ENCODE peak calls at places on chromosomes 3 and 15, in five cellular contexts. T is psoas muscle; N is SJSA1; E is HepG2; Z is naive thymus-derived CD4-positive, alpha-beta T cell. L is an unnamed sample.

GRCh38 chr15:87873501-87873900 is 383.0 kb downstream of the NTRK3 start:
- DNase-seq in E (no peak), Z (no peak), T (no peak), N (no peak), L (no peak)

GRCh38 chr15:42140383-42141070 is 15.9 kb downstream of the PLA2G4F start:
- DNase-seq in T (no peak), Z (no peak), N (no peak), E (no peak), L (no peak)

GRCh38 chr3:37708789-37709188 is 152.9 kb upstream of the CTDSPL start:
- DNase-seq in E (no peak), T (no peak), Z (no peak), N (no peak), L (no peak)

GRCh38 chr15:60423540-60423939 is 25.8 kb upstream of the ANXA2 start:
- DNase-seq in T (no peak), N (peak; percentile 74), Z (no peak), E (peak; percentile 44), L (no peak)

GRCh38 chr3:86708908-86709307 is 282.0 kb downstream of the VGLL3 start:
- DNase-seq in E (no peak), Z (no peak), T (no peak), N (no peak), L (no peak)

GRCh38 chr15:65980824-65981456 is 111.6 kb downstream of the RAB11A start:
- DNase-seq in E (peak; percentile 30), N (peak; percentile 34), T (peak; percentile 28), Z (no peak), L (no peak)

GRCh38 chr15:50066202-50066601 is 52.8 kb downstream of the ATP8B4 start:
- DNase-seq in T (no peak), E (no peak), Z (no peak), N (no peak), L (no peak)

GRCh38 chr3:189355481-189356201 is 183.9 kb downstream of the TPRG1 start:
- DNase-seq in N (peak; percentile 38), Z (peak; percentile 59), E (peak; percentile 52), T (no peak), L (peak; percentile 72)

GRCh38 chr15:55008397-55008796 is 188.3 kb downstream of the RSL24D1 start:
- DNase-seq in E (no peak), Z (no peak), N (no peak), T (no peak), L (no peak)

GRCh38 chr15:90044191-90044590 is 43.1 kb downstream of the ZNF710 start:
- DNase-seq in N (no peak), T (no peak), Z (no peak), E (no peak), L (no peak)
- H3K4me1 ChIP-seq in N (no peaks in the 10 kb centered on the region), T (peaks cover 22% of the 10 kb centered on the region), Z (no peaks in the 10 kb centered on the region), E (peaks cover 13% of the 10 kb centered on the region), L (peaks cover 5% of the 10 kb centered on the region)

GRCh38 chr15:74130849-74131617 is 647 bp downstream of the ISLR2 start:
- DNase-seq in N (no peak), Z (no peak), T (no peak), E (no peak), L (no peak)
- H3K4me3 ChIP-seq in N (no peak overlapping the region), Z (no peak overlapping the region), T (peak overlapping the region; percentile 44), E (no peak overlapping the region), L (no peak overlapping the region)

GRCh38 chr3:138937690-138938055 is 9.3 kb downstream of the FOXL2 start:
- DNase-seq in N (no peak), Z (no peak), E (no peak), T (no peak), L (no peak)
- H3K27me3 ChIP-seq in N (peaks cover 53% of the 10 kb centered on the region), Z (peaks cover 15% of the 10 kb centered on the region), E (peaks cover 21% of the 10 kb centered on the region), T (peaks cover 31% of the 10 kb centered on the region), L (peaks cover 62% of the 10 kb centered on the region)

GRCh38 chr3:182715006-182715405 is 78.3 kb upstream of the ATP11B start:
- DNase-seq in E (no peak), N (no peak), T (no peak), Z (no peak), L (no peak)

GRCh38 chr3:182713743-182714517 is 79.4 kb upstream of the ATP11B start:
- DNase-seq in T (no peak), Z (peak; percentile 11), E (peak; percentile 58), N (no peak), L (peak; percentile 41)

GRCh38 chr3:182717216-182717615 is 76.1 kb upstream of the ATP11B start:
- DNase-seq in N (no peak), Z (no peak), T (no peak), E (no peak), L (no peak)

GRCh38 chr3:182711853-182712252 is 81.5 kb upstream of the ATP11B start:
- DNase-seq in Z (no peak), E (no peak), N (no peak), T (no peak), L (no peak)

GRCh38 chr3:182716114-182716688 is 77.1 kb upstream of the ATP11B start:
- DNase-seq in E (no peak), N (no peak), Z (no peak), T (no peak), L (no peak)
- H3K4me1 ChIP-seq in E (peaks cover 28% of the 10 kb centered on the region), N (no peaks in the 10 kb centered on the region), Z (no peaks in the 10 kb centered on the region), T (no peaks in the 10 kb centered on the region), L (no peaks in the 10 kb centered on the region)

GRCh38 chr3:193816028-193816395 is 223.0 kb downstream of the OPA1 start:
- DNase-seq in Z (no peak), T (no peak), N (no peak), E (no peak), L (no peak)

GRCh38 chr3:193815246-193816027 is 222.4 kb downstream of the OPA1 start:
- DNase-seq in N (no peak), T (no peak), E (no peak), Z (no peak), L (no peak)

GRCh38 chr3:193819117-193819978 is 226.3 kb downstream of the OPA1 start:
- DNase-seq in T (no peak), N (no peak), E (no peak), Z (no peak), L (no peak)

GRCh38 chr3:193814166-193814565 is 221.2 kb downstream of the OPA1 start:
- DNase-seq in T (no peak), E (no peak), N (no peak), Z (no peak), L (no peak)

DNA sequence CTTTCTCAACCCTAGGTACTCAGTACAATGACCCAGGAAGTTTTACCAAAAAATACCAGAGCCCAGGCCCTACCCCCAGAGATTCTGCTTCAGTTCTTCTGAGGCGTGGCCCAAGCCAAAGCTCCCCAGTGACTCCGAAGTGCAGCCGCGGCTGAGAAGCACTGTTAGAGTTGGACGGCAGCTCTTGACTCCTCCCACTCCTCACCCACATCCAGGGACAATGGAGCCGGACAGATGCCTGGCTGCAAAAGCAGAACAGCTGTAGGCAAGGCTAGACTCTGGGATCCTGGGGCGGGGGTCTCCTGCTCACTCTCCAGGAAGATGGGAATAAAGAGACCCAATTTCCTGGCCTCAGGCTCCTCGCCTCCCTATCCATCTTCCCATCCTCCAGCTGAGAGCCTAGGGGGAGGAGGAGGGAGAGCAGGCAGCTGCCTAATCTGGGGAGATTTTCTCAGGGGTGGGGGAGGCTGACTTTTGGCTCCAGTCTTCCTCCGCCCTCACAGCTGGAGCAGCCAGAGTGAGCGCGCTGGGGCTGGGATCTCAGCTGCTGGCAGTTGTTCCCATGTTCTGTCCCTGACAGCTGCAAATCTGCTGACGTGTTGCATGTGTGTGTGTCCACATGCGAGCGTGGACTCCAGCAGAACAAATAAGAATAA is 223.8 kb downstream of the OPA1 start:
- DNase-seq in N (no peak), T (peak; percentile 75), E (no peak), Z (no peak), L (no peak)
- H3K4me3 ChIP-seq in N (no peak overlapping the region), T (no peak overlapping the region), E (no peak overlapping the region), Z (no peak overlapping the region), L (no peak overlapping the region)

DNA sequence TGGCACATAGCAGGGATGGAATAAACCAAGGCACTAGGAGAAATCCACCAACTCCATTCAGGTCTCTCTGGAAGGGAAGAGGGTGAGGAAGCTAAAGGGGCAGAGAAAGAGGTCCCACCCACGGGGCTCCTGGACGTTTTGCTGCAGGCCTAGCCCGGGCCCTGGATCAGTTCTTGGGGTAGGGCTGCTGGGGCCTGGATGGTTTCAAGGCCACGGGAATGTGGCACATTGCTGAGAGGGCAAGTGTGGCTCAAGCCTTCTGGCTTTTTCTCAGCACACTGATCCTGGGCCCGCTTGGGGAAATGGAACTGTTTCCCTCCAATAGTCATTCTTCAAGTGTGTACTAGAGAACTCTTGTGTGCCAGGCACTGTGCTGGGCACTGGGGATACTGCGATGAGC is 24.0 kb downstream of the EPHB3 start:
- DNase-seq in T (no peak), Z (no peak), E (no peak), N (no peak), L (no peak)
- H3K27me3 ChIP-seq in T (no peaks in the 10 kb centered on the region), Z (no peaks in the 10 kb centered on the region), E (no peaks in the 10 kb centered on the region), N (no peaks in the 10 kb centered on the region), L (peaks cover 7% of the 10 kb centered on the region)

DNA sequence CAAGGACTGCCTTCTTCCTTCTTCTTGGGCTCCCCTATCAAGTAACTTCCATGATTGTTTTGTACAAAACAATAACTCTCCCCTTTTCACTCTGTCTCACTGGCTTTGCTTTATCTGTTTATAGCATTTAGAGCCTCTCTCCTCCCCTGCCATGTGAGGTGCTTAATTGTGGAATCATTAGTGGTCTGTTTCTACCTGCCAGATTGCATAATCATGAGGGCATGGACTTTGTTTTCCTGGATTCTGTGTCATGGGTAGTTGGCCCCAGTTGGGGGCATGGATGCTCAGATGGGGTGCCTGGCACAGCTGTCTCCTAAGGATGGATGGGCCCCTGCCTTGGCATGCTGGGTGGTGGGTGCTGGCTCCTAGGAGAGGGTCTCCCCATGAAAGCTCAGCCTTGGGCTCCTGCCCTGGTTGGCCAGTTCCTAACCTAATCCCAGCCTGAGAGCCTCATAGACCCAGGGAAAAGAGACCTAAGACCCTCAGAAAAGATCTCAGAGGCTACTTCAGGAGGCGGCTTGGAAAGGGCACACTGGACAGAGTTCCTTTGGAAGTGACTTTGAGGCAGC is 8.0 kb upstream of the CTXND1 start:
- DNase-seq in N (no peak), T (no peak), Z (no peak), E (no peak), L (no peak)
- H3K4me1 ChIP-seq in N (no peaks in the 10 kb centered on the region), T (no peaks in the 10 kb centered on the region), Z (no peaks in the 10 kb centered on the region), E (peaks cover 25% of the 10 kb centered on the region), L (no peaks in the 10 kb centered on the region)